ENCODE peak calls at places on chromosomes 11 and 22, in four cellular contexts. One of them, this sample, is unnamed.

GRCh38 chr11:120147950-120148270 is 10.0 kb upstream of the TRIM29 start:
- DNase-seq in RPMI8226: no peak
- DNase-seq in stimulated activated CD4-positive, alpha-beta T cell treated with anti-CD3 and anti-CD28 coated beads, Interleukin-2, amount 100 ng/mL, for 48 hours: no peak
- DNase-seq in ELR: no peak
- DNase-seq in this sample: no peak

GRCh38 chr11:46710821-46711269 is 8.2 kb upstream of the F2 start:
- DNase-seq in RPMI8226: no peak
- DNase-seq in stimulated activated CD4-positive, alpha-beta T cell treated with anti-CD3 and anti-CD28 coated beads, Interleukin-2, amount 100 ng/mL, for 48 hours: no peak
- DNase-seq in ELR: peak
- DNase-seq in this sample: no peak

GRCh38 chr11:45260047-45260446 is 26.1 kb downstream of the SYT13 start:
- DNase-seq in RPMI8226: no peak
- DNase-seq in stimulated activated CD4-positive, alpha-beta T cell treated with anti-CD3 and anti-CD28 coated beads, Interleukin-2, amount 100 ng/mL, for 48 hours: no peak
- DNase-seq in ELR: no peak
- DNase-seq in this sample: no peak

GRCh38 chr11:21295508-21295907 is 626.1 kb downstream of the NELL1 start:
- DNase-seq in RPMI8226: no peak
- DNase-seq in stimulated activated CD4-positive, alpha-beta T cell treated with anti-CD3 and anti-CD28 coated beads, Interleukin-2, amount 100 ng/mL, for 48 hours: no peak
- DNase-seq in ELR: no peak
- DNase-seq in this sample: no peak

GRCh38 chr11:7019500-7020182 is 505 bp downstream of the ZNF214 start:
- DNase-seq in RPMI8226: no peak
- DNase-seq in stimulated activated CD4-positive, alpha-beta T cell treated with anti-CD3 and anti-CD28 coated beads, Interleukin-2, amount 100 ng/mL, for 48 hours: no peak
- DNase-seq in ELR: peak
- DNase-seq in this sample: no peak

GRCh38 chr11:77752518-77752917 is 68.0 kb downstream of the RSF1 start:
- DNase-seq in RPMI8226: no peak
- DNase-seq in stimulated activated CD4-positive, alpha-beta T cell treated with anti-CD3 and anti-CD28 coated beads, Interleukin-2, amount 100 ng/mL, for 48 hours: no peak
- DNase-seq in ELR: no peak
- DNase-seq in this sample: no peak

GRCh38 chr11:72084076-72084475 is 3.4 kb downstream of the LRRC51 start:
- DNase-seq in RPMI8226: no peak
- DNase-seq in stimulated activated CD4-positive, alpha-beta T cell treated with anti-CD3 and anti-CD28 coated beads, Interleukin-2, amount 100 ng/mL, for 48 hours: no peak
- DNase-seq in ELR: no peak
- DNase-seq in this sample: no peak

GRCh38 chr22:37454857-37455686 is 27.8 kb upstream of the ELFN2 start:
- DNase-seq in RPMI8226: peak
- DNase-seq in stimulated activated CD4-positive, alpha-beta T cell treated with anti-CD3 and anti-CD28 coated beads, Interleukin-2, amount 100 ng/mL, for 48 hours: no peak
- DNase-seq in ELR: peak
- DNase-seq in this sample: no peak

GRCh38 chr11:70078796-70079616 is 889 bp downstream of the ANO1 start:
- DNase-seq in RPMI8226: no peak
- DNase-seq in stimulated activated CD4-positive, alpha-beta T cell treated with anti-CD3 and anti-CD28 coated beads, Interleukin-2, amount 100 ng/mL, for 48 hours: no peak
- DNase-seq in ELR: no peak
- DNase-seq in this sample: no peak

GRCh38 chr11:10432971-10433370 is 22.1 kb upstream of the AMPD3 start:
- DNase-seq in RPMI8226: no peak
- DNase-seq in stimulated activated CD4-positive, alpha-beta T cell treated with anti-CD3 and anti-CD28 coated beads, Interleukin-2, amount 100 ng/mL, for 48 hours: no peak
- DNase-seq in ELR: no peak
- DNase-seq in this sample: no peak

GRCh38 chr11:842370-843002 is at the start of the genes POLR2L and TSPAN4:
- DNase-seq in RPMI8226: peak
- DNase-seq in stimulated activated CD4-positive, alpha-beta T cell treated with anti-CD3 and anti-CD28 coated beads, Interleukin-2, amount 100 ng/mL, for 48 hours: peak
- DNase-seq in ELR: peak
- DNase-seq in this sample: peak

GRCh38 chr11:73969991-73970800 is 12.4 kb downstream of the UCP2 start:
- DNase-seq in RPMI8226: no peak
- DNase-seq in stimulated activated CD4-positive, alpha-beta T cell treated with anti-CD3 and anti-CD28 coated beads, Interleukin-2, amount 100 ng/mL, for 48 hours: no peak
- DNase-seq in ELR: no peak
- DNase-seq in this sample: no peak

GRCh38 chr11:64090811-64091516 is 55.2 kb downstream of the FLRT1 start:
- DNase-seq in RPMI8226: no peak
- DNase-seq in stimulated activated CD4-positive, alpha-beta T cell treated with anti-CD3 and anti-CD28 coated beads, Interleukin-2, amount 100 ng/mL, for 48 hours: no peak
- DNase-seq in ELR: peak
- DNase-seq in this sample: no peak

GRCh38 chr11:36164522-36165250 is 124.5 kb downstream of the COMMD9 start:
- DNase-seq in RPMI8226: no peak
- DNase-seq in stimulated activated CD4-positive, alpha-beta T cell treated with anti-CD3 and anti-CD28 coated beads, Interleukin-2, amount 100 ng/mL, for 48 hours: no peak
- DNase-seq in ELR: peak
- DNase-seq in this sample: no peak

GRCh38 chr22:30649430-30650007 is 13.9 kb downstream of the SLC35E4 start:
- DNase-seq in RPMI8226: no peak
- DNase-seq in stimulated activated CD4-positive, alpha-beta T cell treated with anti-CD3 and anti-CD28 coated beads, Interleukin-2, amount 100 ng/mL, for 48 hours: peak
- DNase-seq in ELR: peak
- DNase-seq in this sample: no peak

GRCh38 chr22:28021116-28021997 is 102.3 kb upstream of the PITPNB start:
- DNase-seq in RPMI8226: no peak
- DNase-seq in stimulated activated CD4-positive, alpha-beta T cell treated with anti-CD3 and anti-CD28 coated beads, Interleukin-2, amount 100 ng/mL, for 48 hours: no peak
- DNase-seq in ELR: no peak
- DNase-seq in this sample: no peak

This sample was measured in DMS 273 treated with DMSO at 0.1 percent for 48 hours.